ENCODE peak calls at places on chromosome 3, in nine cellular contexts. Z is activated gamma-delta T cell treated with Interleukin-2 at 50 U/mL for 16 hours; M is CD8-positive, alpha-beta memory T cell; Q is HT-29; P is iris pigment epithelial cell; V is neural crest cell; O is T-helper 9 cell; H is C1 segment of cervical spinal cord; X is occipital lobe. J is an unnamed sample.

GRCh38 chr3:136699271-136699828 is 52.8 kb downstream of the STAG1 start:
- DNase-seq in V (no peak), X (no peak), O (no peak), P (no peak), M (no peak), H (no peak), Q (no peak), Z (no peak), J (no peak)

GRCh38 chr3:32460031-32460749 is 42.5 kb downstream of the CMTM6 start:
- DNase-seq in X (no peak), H (no peak), O (peak), P (no peak), M (peak), Q (no peak), Z (peak), V (peak), J (no peak)

GRCh38 chr3:10459954-10460754 is 45.2 kb downstream of the ATP2B2 start:
- DNase-seq in Z (peak), P (peak), H (no peak), X (no peak), O (peak), V (peak), M (peak), Q (peak), J (peak)

GRCh38 chr3:16665282-16665741 is 60.1 kb upstream of the DAZL start:
- DNase-seq in H (no peak), Q (peak), Z (no peak), V (no peak), X (no peak), O (no peak), M (no peak), P (no peak), J (no peak)

GRCh38 chr3:186141776-186142175 is 32.9 kb upstream of the ETV5 start:
- DNase-seq in M (no peak), H (no peak), O (no peak), Z (no peak), Q (no peak), X (no peak), V (no peak), P (no peak), J (no peak)

GRCh38 chr3:12454076-12454807 is 30.0 kb upstream of the TSEN2 start:
- DNase-seq in P (peak), H (no peak), Z (no peak), M (no peak), V (no peak), X (no peak), Q (no peak), O (no peak), J (peak)

GRCh38 chr3:167876603-167877325 is 141.2 kb downstream of the SERPINI1 start:
- DNase-seq in M (no peak), P (peak), X (no peak), Q (peak), O (no peak), H (no peak), Z (no peak), V (no peak), J (peak)

GRCh38 chr3:170741756-170742530 is 128.1 kb downstream of the RPL22L1 start:
- DNase-seq in H (no peak), O (no peak), M (no peak), Q (no peak), X (no peak), P (no peak), V (no peak), Z (no peak), J (peak)

GRCh38 chr3:81744366-81744765 is 17.1 kb downstream of the GBE1 start:
- DNase-seq in Q (no peak), P (peak), H (no peak), M (no peak), V (no peak), O (no peak), X (no peak), Z (no peak), J (peak)

GRCh38 chr3:124560406-124561215 is 169.6 kb upstream of the UMPS start:
- DNase-seq in O (no peak), H (no peak), M (no peak), V (no peak), Z (no peak), X (no peak), P (no peak), Q (peak), J (no peak)